ENCODE peak calls at places on chromosomes 7 and 10, in six cellular contexts. J is pancreas, M is testis, H is caudate nucleus, K is body of pancreas, C is substantia nigra. N is an unnamed sample.

GRCh38 chr10:51685768-51686167 is 13.6 kb downstream of the CSTF2T start:
- DNase-seq in M (no peak), C (no peak), K (no peak), J (no peak), H (no peak), N (no peak)

GRCh38 chr10:16835223-16835622 is 18.0 kb upstream of the RSU1 start:
- DNase-seq in J (no peak), H (no peak), C (no peak), M (no peak), K (no peak), N (no peak)

GRCh38 chr10:69845574-69846251 is 44.0 kb downstream of the COL13A1 start:
- DNase-seq in J (no peak), K (peak; percentile 65), C (no peak), M (peak; percentile 55), H (no peak), N (peak; percentile 82)

GRCh38 chr10:127715782-127716378 is 21.1 kb upstream of the FOXI2 start:
- DNase-seq in J (no peak), C (no peak), K (no peak), M (no peak), H (no peak), N (no peak)

GRCh38 chr10:604716-605631 is 84.5 kb downstream of the DIP2C start:
- DNase-seq in M (peak; percentile 50), H (no peak), C (no peak), K (no peak), J (peak; percentile 26), N (no peak)

GRCh38 chr7:33807779-33808482 is 97.4 kb upstream of the BMPER start:
- DNase-seq in J (no peak), C (no peak), H (no peak), M (peak; percentile 21), K (no peak), N (peak; percentile 48)

GRCh38 chr7:70678621-70679251 is 453.2 kb upstream of the GALNT17 start:
- DNase-seq in H (no peak), J (no peak), K (no peak), C (no peak), M (no peak), N (no peak)

GRCh38 chr10:53786236-53786635 is 1013.7 kb upstream of the MBL2 start:
- DNase-seq in M (peak; percentile 50), C (no peak), H (no peak), J (no peak), K (no peak), N (no peak)

GRCh38 chr7:55309040-55309991 is 55.8 kb upstream of the LANCL2 start:
- DNase-seq in J (no peak), M (no peak), C (no peak), K (no peak), H (no peak), N (no peak)

GRCh38 chr10:5743736-5744135 is 59.1 kb downstream of the TASOR2 start:
- DNase-seq in M (no peak), K (no peak), C (no peak), H (no peak), J (no peak), N (no peak)

GRCh38 chr10:21030096-21030495 is 133.0 kb upstream of the NEBL start:
- DNase-seq in M (no peak), J (no peak), C (no peak), H (no peak), K (no peak), N (no peak)

GRCh38 chr7:105567024-105567423 is 14.3 kb downstream of the EFCAB10 start:
- DNase-seq in J (no peak), M (no peak), K (no peak), C (no peak), H (no peak), N (no peak)

DNA sequence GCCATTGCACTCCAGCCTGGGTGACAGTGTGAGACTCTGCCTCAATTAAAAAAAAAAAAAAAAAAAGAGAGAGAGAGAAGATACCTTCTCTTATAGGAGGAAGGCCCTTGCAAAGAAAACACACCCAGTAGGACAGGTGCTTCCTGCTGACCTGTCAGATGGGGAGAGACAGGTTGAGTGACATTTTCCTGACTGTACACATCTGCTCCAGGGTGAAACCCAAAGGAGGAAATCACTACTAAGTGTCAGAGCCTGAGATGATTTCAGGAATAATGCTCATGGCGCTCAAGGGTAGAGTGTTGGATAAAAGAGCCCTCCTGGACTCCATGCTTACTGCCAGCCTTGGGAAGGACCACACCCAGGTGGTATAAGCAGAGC is 1.7 kb upstream of the STN1 start:
- DNase-seq in H (no peak), K (no peak), C (no peak), M (no peak), J (no peak), N (no peak)
- H3K27ac ChIP-seq in H (no peak overlapping the region), K (no peak overlapping the region), C (no peak overlapping the region), M (peak overlapping the region; percentile 15), J (no peak overlapping the region), N (no peak overlapping the region)

GRCh38 chr10:80501913-80502521 is 35.7 kb upstream of the SH2D4B start:
- DNase-seq in C (no peak), H (no peak), J (peak; percentile 27), M (no peak), K (peak; percentile 6), N (no peak)
- H3K27ac ChIP-seq in C (peak overlapping the region; percentile 59), H (peak overlapping the region; percentile 14), J (no peak overlapping the region), M (no peak overlapping the region), K (peak overlapping the region; percentile 5), N (peak overlapping the region; percentile 65)

DNA sequence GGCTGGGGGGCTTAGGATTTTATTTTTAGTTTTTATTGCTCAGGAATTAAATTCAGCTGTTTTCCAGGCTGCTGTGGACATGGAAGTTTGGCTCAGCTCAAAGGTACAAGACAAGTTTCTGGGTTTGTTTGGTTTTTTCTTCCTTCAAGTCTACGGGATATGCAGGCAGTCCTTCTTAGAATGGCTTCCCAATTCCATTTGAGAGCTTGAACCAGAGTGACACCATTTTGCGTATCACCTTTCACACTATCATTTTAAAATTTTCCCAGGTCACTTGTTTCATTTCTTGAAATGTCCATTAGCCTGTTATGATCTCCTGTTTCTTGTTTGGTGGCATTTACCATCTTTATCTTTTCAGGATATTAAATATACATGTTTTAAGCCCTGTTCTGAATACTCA is 9.3 kb upstream of the TMEM168 start:
- DNase-seq in J (no peak), K (no peak), M (no peak), C (no peak), H (no peak), N (no peak)
- H3K27ac ChIP-seq in J (no peak overlapping the region), K (no peak overlapping the region), M (no peak overlapping the region), C (no peak overlapping the region), H (no peak overlapping the region), N (no peak overlapping the region)

DNA sequence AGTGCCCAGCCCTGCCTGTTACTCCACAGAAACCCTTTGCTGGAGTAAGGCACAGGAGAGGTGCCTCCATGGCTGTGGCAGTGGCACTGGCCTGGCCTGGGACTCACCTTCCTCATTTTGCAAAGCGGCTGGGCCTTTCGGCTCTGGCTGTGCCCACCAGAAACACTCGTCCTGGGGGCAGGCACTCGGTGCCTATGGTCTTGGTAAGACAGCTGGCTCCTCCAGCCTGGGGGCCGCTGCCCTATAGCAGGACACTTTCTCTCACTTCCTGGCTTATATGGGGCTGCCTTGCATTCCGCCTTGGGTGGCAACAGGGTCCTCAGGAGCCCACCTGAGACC is 13.2 kb downstream of the ZMIZ1 start:
- DNase-seq in J (peak; percentile 66), K (no peak), C (no peak), H (no peak), M (no peak), N (peak; percentile 35)
- H3K27ac ChIP-seq in J (peak overlapping the region; percentile 56), K (peak overlapping the region; percentile 75), C (peak overlapping the region; percentile 35), H (no peak overlapping the region), M (no peak overlapping the region), N (peak overlapping the region; percentile 93)

N was measured in right cardiac atrium.